ENCODE peak calls at places on chromosomes 5 and 9, in seven cellular contexts. X is T-helper 9 cell; B is lower leg skin; P is GM20000; G is activated CD8-positive, alpha-beta memory T cell treated with anti-CD3 and anti-CD28 coated beads, Interleukin-2, amount 50 U/mL, for 48 hours; K is pancreas; I is KBM-7. D is an unnamed sample.

GRCh38 chr5:39138892-39139291 is 64.7 kb upstream of the RICTOR start:
- DNase-seq in P (no peak), I (no peak), X (no peak), B (no peak), G (no peak), K (no peak), D (no peak)

GRCh38 chr9:25678846-25679360 is 659 bp upstream of the TUSC1 start:
- DNase-seq in I (no peak), X (no peak), P (no peak), G (no peak), K (no peak), B (no peak), D (no peak)

GRCh38 chr9:127803507-127804352 is 1.0 kb downstream of the FPGS start:
- DNase-seq in G (no peak), X (no peak), B (no peak), I (no peak), P (peak), K (no peak), D (no peak)

GRCh38 chr5:78075301-78075700 is 219.2 kb downstream of the AP3B1 start:
- DNase-seq in I (no peak), X (no peak), B (no peak), K (no peak), G (no peak), P (no peak), D (no peak)

GRCh38 chr9:70347046-70347445 is 67.4 kb downstream of the KLF9 start:
- DNase-seq in P (no peak), K (no peak), B (no peak), G (no peak), I (no peak), X (no peak), D (no peak)

GRCh38 chr9:96781552-96781951 is 3.7 kb upstream of the ZNF510 start:
- DNase-seq in P (no peak), G (no peak), B (no peak), K (no peak), I (no peak), X (no peak), D (no peak)

GRCh38 chr5:87034562-87034961 is 233.1 kb upstream of the RASA1 start:
- DNase-seq in G (no peak), P (no peak), K (no peak), X (no peak), I (no peak), B (no peak), D (no peak)

GRCh38 chr9:127574089-127574921 is 37.8 kb upstream of the STXBP1 start:
- DNase-seq in G (peak), K (peak), B (no peak), I (no peak), P (no peak), X (no peak), D (no peak)

GRCh38 chr9:33030285-33030684 is 5.2 kb downstream of the DNAJA1 start:
- DNase-seq in G (no peak), I (no peak), K (no peak), B (no peak), X (no peak), P (no peak), D (no peak)

GRCh38 chr9:3768286-3768685 is 242.5 kb upstream of the RFX3 start:
- DNase-seq in K (no peak), X (no peak), G (no peak), B (no peak), I (no peak), P (no peak), D (no peak)

GRCh38 chr5:172830876-172831662 is 3.0 kb upstream of the ERGIC1 start:
- DNase-seq in K (no peak), B (no peak), G (no peak), X (no peak), I (no peak), P (no peak), D (no peak)

GRCh38 chr9:110115868-110116542 is 92.0 kb downstream of the C9orf152 start:
- DNase-seq in K (no peak), P (no peak), I (no peak), B (no peak), X (no peak), G (no peak), D (peak)

GRCh38 chr5:132887326-132887725 is 13.9 kb downstream of the LEAP2 start:
- DNase-seq in K (no peak), P (no peak), I (no peak), X (no peak), G (no peak), B (no peak), D (no peak)

GRCh38 chr9:21559402-21560280 is 77.5 kb upstream of the IFNE start:
- DNase-seq in K (peak), I (peak), B (peak), X (peak), P (peak), G (peak), D (peak)

GRCh38 chr9:98043921-98044320 is 12.6 kb upstream of the NANS start:
- DNase-seq in X (no peak), P (no peak), B (peak), I (no peak), K (no peak), G (no peak), D (no peak)

GRCh38 chr5:157540707-157541451 is 34.7 kb downstream of the ADAM19 start:
- DNase-seq in G (peak), X (no peak), K (no peak), P (peak), B (peak), I (no peak), D (no peak)

GRCh38 chr5:91059409-91059808 is 323.7 kb downstream of the ARRDC3 start:
- DNase-seq in K (no peak), B (no peak), X (no peak), P (peak), G (no peak), I (no peak), D (no peak)

GRCh38 chr9:89428222-89428761 is 69.6 kb downstream of the SEMA4D start:
- DNase-seq in B (no peak), K (no peak), P (no peak), X (no peak), I (no peak), G (no peak), D (no peak)

GRCh38 chr5:114184006-114184405 is 177.9 kb upstream of the KCNN2 start:
- DNase-seq in X (no peak), B (no peak), P (no peak), K (no peak), I (no peak), G (no peak), D (no peak)

GRCh38 chr5:169408166-169408565 is 107.2 kb upstream of the SLIT3 start:
- DNase-seq in K (no peak), X (no peak), B (no peak), P (no peak), G (no peak), I (no peak), D (no peak)